ENCODE peak calls at places on chromosomes 11 and 22, in seven cellular contexts. J is stomach, K is OCI-LY7, M is epithelial cell of proximal tubule, S is lower lobe of right lung, O is transverse colon, U is AG09309. T is an unnamed sample.

GRCh38 chr22:50705219-50705691 is 32.6 kb downstream of the SHANK3 start:
- DNase-seq in M (no peak), K (no peak), U (no peak), J (peak), O (no peak), S (peak), T (no peak)

GRCh38 chr22:36116127-36116526 is 44.4 kb downstream of the APOL3 start:
- DNase-seq in J (no peak), M (no peak), S (no peak), K (no peak), O (no peak), U (no peak), T (no peak)

GRCh38 chr22:38788846-38789245 is 5.1 kb downstream of the DNAL4 start:
- DNase-seq in O (no peak), J (no peak), S (no peak), M (no peak), K (no peak), U (no peak), T (no peak)

GRCh38 chr22:45468872-45469572 is 33.7 kb upstream of the FBLN1 start:
- DNase-seq in J (no peak), S (no peak), U (no peak), K (no peak), O (no peak), M (peak), T (peak)

GRCh38 chr11:27700351-27701261 is at the start of gene BDNF:
- DNase-seq in U (no peak), K (no peak), J (no peak), M (no peak), O (peak), S (no peak), T (peak)

GRCh38 chr22:42190274-42190673 is 59.7 kb upstream of the CYP2D6 start:
- DNase-seq in K (no peak), S (no peak), M (no peak), U (no peak), O (no peak), J (no peak), T (no peak)

GRCh38 chr11:94183886-94184264 is 55.2 kb downstream of the PANX1 start:
- DNase-seq in S (peak), O (peak), J (peak), U (no peak), K (peak), M (no peak), T (peak)

GRCh38 chr11:3161309-3161708 is 3.8 kb downstream of the OSBPL5 start:
- DNase-seq in O (peak), S (peak), J (no peak), U (no peak), M (no peak), K (no peak), T (peak)

GRCh38 chr22:27377901-27378300 is 423.7 kb downstream of the MN1 start:
- DNase-seq in S (no peak), O (peak), M (no peak), U (no peak), J (peak), K (peak), T (no peak)

GRCh38 chr11:67437082-67437821 is at the start of gene PTPRCAP:
- DNase-seq in S (no peak), M (no peak), J (peak), U (no peak), O (peak), K (peak), T (no peak)

GRCh38 chr11:26844963-26845362 is 123.1 kb upstream of the SLC5A12 start:
- DNase-seq in M (no peak), K (no peak), J (no peak), S (no peak), U (no peak), O (no peak), T (peak)

GRCh38 chr22:36585841-36586240 is 56.9 kb upstream of the EIF3D start:
- DNase-seq in S (no peak), O (no peak), K (no peak), M (no peak), J (no peak), U (no peak), T (peak)

GRCh38 chr22:49237279-49237678 is 590.4 kb downstream of the BRD1 start:
- DNase-seq in S (no peak), K (no peak), U (no peak), J (no peak), M (no peak), O (no peak), T (no peak)

GRCh38 chr22:36104988-36105387 is 55.6 kb downstream of the APOL3 start:
- DNase-seq in J (no peak), M (no peak), K (no peak), O (no peak), S (peak), U (no peak), T (peak)

GRCh38 chr11:134913391-134913790 is 501.3 kb upstream of the B3GAT1 start:
- DNase-seq in U (no peak), K (no peak), O (no peak), S (no peak), J (no peak), M (no peak), T (no peak)

GRCh38 chr11:67034350-67034749 is 11.4 kb downstream of the SYT12 start:
- DNase-seq in M (no peak), K (no peak), S (no peak), U (no peak), J (no peak), O (no peak), T (no peak)

GRCh38 chr22:30867746-30868662 is 100.6 kb downstream of the MORC2 start:
- DNase-seq in K (no peak), S (peak), O (peak), M (no peak), U (no peak), J (no peak), T (no peak)

GRCh38 chr11:110376711-110377324 is 52.9 kb upstream of the FDX1 start:
- DNase-seq in K (peak), J (peak), O (peak), M (peak), U (peak), S (peak), T (peak)

GRCh38 chr22:23533328-23533762 is 46.7 kb downstream of the IGLL1 start:
- DNase-seq in K (peak), O (no peak), S (peak), U (no peak), M (no peak), J (no peak), T (peak)

GRCh38 chr11:14969922-14970323 is 2.2 kb downstream of the CALCA start:
- DNase-seq in O (peak), M (no peak), J (peak), S (no peak), U (no peak), K (peak), T (peak)

GRCh38 chr22:38080847-38081635 is 2.9 kb downstream of the SLC16A8 start:
- DNase-seq in K (no peak), M (no peak), U (no peak), O (peak), J (peak), S (peak), T (peak)

GRCh38 chr22:41052661-41053490 is 39.5 kb upstream of the EP300 start:
- DNase-seq in J (no peak), S (no peak), U (peak), K (no peak), O (no peak), M (peak), T (peak)

GRCh38 chr11:58711832-58712231 is 19.9 kb downstream of the GLYAT start:
- DNase-seq in O (no peak), U (no peak), K (no peak), J (no peak), M (no peak), S (no peak), T (no peak)

GRCh38 chr11:88252208-88252607 is 77.0 kb upstream of the RAB38 start:
- DNase-seq in O (no peak), S (no peak), J (no peak), U (no peak), M (no peak), K (no peak), T (no peak)

GRCh38 chr22:44823396-44823795 is 71.0 kb downstream of the ARHGAP8 start:
- DNase-seq in S (no peak), O (no peak), K (no peak), U (no peak), J (no peak), M (no peak), T (no peak)

GRCh38 chr11:125070699-125071254 is 7.7 kb downstream of the SLC37A2 start:
- DNase-seq in M (peak), S (peak), U (no peak), O (peak), J (peak), K (peak), T (peak)

GRCh38 chr11:93143186-93143585 is 54.6 kb downstream of the SLC36A4 start:
- DNase-seq in J (no peak), S (no peak), U (no peak), O (no peak), M (no peak), K (no peak), T (peak)

GRCh38 chr11:10451399-10452116 is 3.5 kb upstream of the AMPD3 start:
- DNase-seq in O (no peak), K (peak), S (no peak), J (no peak), U (no peak), M (no peak), T (no peak)

GRCh38 chr11:27934830-27935145 is 173.2 kb downstream of the KIF18A start:
- DNase-seq in M (peak), O (no peak), K (no peak), U (peak), S (no peak), J (no peak), T (peak)

GRCh38 chr11:72511393-72512047 is 77.2 kb upstream of the CLPB start:
- DNase-seq in J (no peak), K (no peak), S (no peak), M (peak), U (no peak), O (no peak), T (no peak)

GRCh38 chr11:129705341-129705740 is 110.3 kb upstream of the TMEM45B start:
- DNase-seq in S (no peak), U (no peak), K (no peak), J (peak), O (no peak), M (no peak), T (no peak)

GRCh38 chr22:17773606-17774205 is 563 bp downstream of the BID start:
- DNase-seq in O (peak), M (no peak), S (peak), J (peak), U (no peak), K (peak), T (peak)

GRCh38 chr22:48049116-48049515 is 1286.7 kb downstream of the TBC1D22A start:
- DNase-seq in K (no peak), J (no peak), S (no peak), U (no peak), O (no peak), M (no peak), T (no peak)

GRCh38 chr11:27718853-27719574 is 18.8 kb upstream of the BDNF start:
- DNase-seq in O (peak), K (no peak), S (no peak), M (no peak), J (no peak), U (no peak), T (peak)

DNA sequence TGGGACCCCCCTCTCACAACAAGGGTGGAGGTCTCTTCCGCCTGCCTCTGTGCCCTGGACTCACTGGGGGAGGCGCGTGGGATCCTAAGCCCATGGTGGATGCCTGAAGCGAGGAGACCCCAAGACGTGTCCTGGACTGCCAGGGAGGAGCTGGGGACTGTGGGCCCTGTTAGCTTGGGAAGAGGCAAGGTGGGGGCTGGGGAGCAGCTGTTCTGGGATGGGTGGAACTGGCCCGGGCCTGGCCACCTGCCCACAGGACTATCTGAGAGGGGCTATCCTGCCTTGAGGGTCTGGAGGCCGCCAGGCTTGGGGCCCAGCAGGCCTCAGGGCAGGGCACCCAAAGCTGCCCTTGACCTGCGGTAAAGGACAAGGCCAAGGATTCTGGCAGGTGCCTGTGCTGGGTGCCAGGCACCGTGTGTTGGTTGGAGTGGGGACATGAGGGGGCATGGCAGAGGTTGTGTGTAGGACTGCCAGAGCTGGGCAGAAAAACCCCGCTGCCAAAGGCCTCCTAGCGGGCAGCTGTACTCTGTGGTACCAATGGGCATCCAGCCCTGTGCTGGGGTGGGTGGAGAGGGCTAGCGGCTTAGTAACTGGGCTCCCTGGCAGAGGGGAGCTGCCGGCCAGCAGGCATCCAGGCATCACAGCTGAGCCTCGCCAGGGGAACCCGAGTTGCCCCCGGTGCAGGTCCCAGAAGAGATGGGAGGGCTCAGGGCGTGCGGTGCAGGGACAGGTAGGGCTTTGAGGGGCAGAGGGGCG is 670 bp downstream of the LSP1 start:
- DNase-seq in S (no peak), K (peak), U (no peak), J (no peak), M (no peak), O (no peak), T (no peak)
- H3K4me3 ChIP-seq in S (peak), K (peak), U (no peak), J (peak), M (no peak), O (peak), T (no peak)

DNA sequence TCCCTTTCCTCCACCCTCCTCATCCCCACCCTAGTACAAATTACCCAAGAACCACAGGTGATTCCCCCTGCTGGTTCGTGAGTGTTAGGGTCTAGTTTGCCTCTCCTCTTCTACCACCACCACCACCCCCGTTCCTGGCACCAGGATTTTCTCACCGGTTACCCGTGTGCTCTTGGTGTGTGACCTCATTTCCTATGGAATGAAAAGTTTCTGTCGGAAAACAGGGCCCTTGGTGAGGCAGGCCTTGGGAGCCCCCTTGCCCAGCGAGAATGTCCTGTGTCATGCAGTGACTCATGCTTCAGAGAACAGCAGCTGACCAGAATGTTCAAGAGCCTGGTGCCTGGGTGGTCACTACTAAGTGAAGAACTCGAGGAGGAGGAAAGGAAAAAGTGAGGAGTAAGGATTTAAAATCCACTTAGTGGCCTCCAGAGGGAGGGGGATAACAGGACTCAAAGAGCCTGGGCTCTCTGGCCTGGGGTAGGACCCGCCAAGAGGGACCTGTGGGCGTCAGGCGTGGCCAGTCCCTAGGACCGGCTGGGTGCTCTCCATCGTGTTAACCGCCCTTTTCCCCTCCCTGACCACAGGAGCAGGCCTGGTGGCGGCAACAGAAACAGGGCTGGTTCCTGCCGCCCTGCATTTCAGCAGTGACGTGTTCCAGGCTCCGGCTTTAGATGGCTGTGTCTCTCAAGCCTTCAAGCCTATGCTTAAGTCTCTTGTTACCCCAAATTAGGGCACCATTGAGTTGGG is 30.2 kb downstream of the C22orf31 start:
- DNase-seq in K (no peak), M (peak), S (peak), U (peak), J (peak), O (peak), T (peak)
- H3K4me3 ChIP-seq in K (no peak), M (peak), S (peak), U (peak), J (peak), O (peak), T (peak)

GRCh38 chr11:120295110-120295509 is 30.0 kb upstream of the TLCD5 start:
- DNase-seq in M (no peak), S (no peak), K (no peak), O (peak), U (no peak), J (peak), T (no peak)
- H3K4me3 ChIP-seq in M (no peak), S (no peak), K (no peak), O (no peak), U (no peak), J (no peak), T (no peak)

GRCh38 chr11:34546511-34547206 is 33.1 kb upstream of the ELF5 start:
- DNase-seq in U (no peak), O (no peak), K (no peak), S (no peak), M (no peak), J (no peak), T (no peak)

GRCh38 chr11:34552270-34552669 is 38.7 kb upstream of the ELF5 start:
- DNase-seq in K (no peak), M (no peak), J (no peak), S (peak), O (no peak), U (no peak), T (no peak)

GRCh38 chr11:34549271-34549670 is 35.7 kb upstream of the ELF5 start:
- DNase-seq in M (peak), K (no peak), U (no peak), J (no peak), O (no peak), S (no peak), T (no peak)

GRCh38 chr11:34548278-34548677 is 34.7 kb upstream of the ELF5 start:
- DNase-seq in M (no peak), U (no peak), O (no peak), S (no peak), J (no peak), K (no peak), T (no peak)
- H3K4me3 ChIP-seq in M (no peak), U (no peak), O (no peak), S (no peak), J (no peak), K (no peak), T (no peak)

DNA sequence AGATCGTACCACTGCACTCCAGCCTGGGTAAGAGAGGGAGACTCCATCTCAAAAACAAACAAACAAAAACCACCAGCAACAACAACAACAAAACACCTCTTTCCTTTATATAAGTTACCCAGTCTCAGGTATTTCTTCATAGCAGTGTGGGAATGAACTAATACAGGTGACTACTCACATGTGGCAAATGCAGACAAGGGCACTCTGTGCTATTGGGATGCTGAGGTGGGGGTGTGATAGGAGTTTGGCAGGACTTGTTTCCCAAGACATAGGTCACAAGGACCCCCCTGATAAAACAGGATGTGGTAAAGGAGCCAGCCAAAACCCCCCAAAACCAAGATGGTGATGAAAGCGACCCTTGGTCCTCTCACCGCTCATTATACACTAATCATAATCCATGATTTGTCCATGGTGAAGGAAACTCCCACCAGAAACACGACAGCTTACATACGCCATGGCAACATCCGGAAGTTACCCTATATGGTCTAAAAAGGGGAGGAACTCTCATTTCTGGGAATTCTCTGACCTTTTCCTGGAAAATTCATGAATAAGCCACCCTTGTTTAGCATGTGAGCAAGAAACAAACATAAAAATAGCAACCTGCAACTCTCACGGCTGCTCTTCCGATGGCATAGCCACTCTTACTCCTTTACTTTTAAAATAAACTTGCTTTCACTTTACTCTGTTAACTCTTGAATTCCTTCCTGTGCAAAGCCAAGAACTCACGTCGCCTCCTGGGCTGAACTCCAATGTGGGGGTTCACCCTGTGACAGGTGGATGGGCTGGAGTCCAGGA is 18.8 kb upstream of the INCENP start:
- DNase-seq in U (peak), S (no peak), O (no peak), M (peak), J (no peak), K (no peak), T (peak)
- H3K4me3 ChIP-seq in U (peak), S (peak), O (peak), M (no peak), J (peak), K (no peak), T (peak)

GRCh38 chr11:19433791-19434190 is 193.0 kb upstream of the E2F8 start:
- DNase-seq in M (no peak), U (no peak), O (no peak), J (no peak), K (peak), S (no peak), T (no peak)
- H3K4me3 ChIP-seq in M (no peak), U (no peak), O (no peak), J (no peak), K (peak), S (no peak), T (no peak)

DNA sequence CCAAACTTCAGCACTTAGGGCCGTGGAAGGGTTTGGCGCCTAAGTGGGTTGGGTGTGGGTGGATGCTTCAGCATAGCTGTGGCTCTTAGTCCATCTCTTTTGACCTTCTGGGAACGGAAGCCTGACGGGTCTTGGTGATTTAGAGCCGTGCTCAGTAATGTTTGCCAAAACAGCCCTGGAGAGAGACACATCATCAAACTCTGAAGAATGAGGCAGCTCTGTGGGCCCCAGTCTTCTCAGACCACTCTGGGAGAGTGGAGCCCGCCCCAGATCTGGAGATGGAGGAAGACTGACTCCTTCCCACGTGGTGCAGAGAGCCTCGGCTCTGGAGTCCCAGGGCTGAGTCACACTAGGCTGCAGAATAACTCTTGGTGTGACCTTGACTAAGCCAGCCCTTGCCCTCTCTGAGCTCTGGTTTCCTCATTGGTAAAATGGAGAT is 168.9 kb downstream of the C11orf91 start:
- DNase-seq in J (no peak), K (no peak), O (no peak), U (peak), M (no peak), S (no peak), T (peak)
- H3K4me3 ChIP-seq in J (no peak), K (no peak), O (no peak), U (no peak), M (no peak), S (no peak), T (no peak)

GRCh38 chr11:64711944-64712306 is 11.1 kb downstream of the NRXN2 start:
- DNase-seq in M (no peak), S (no peak), U (no peak), J (no peak), O (no peak), K (no peak), T (no peak)

GRCh38 chr11:64710418-64711137 is 12.4 kb downstream of the NRXN2 start:
- DNase-seq in U (no peak), M (no peak), O (no peak), J (no peak), S (no peak), K (no peak), T (peak)

GRCh38 chr11:64712430-64713030 is 10.5 kb downstream of the NRXN2 start:
- DNase-seq in M (no peak), U (no peak), J (no peak), K (no peak), S (no peak), O (no peak), T (no peak)

GRCh38 chr11:64713031-64713780 is 9.8 kb downstream of the NRXN2 start:
- DNase-seq in O (peak), K (no peak), M (no peak), U (no peak), S (peak), J (peak), T (peak)

GRCh38 chr11:64711138-64711943 is 11.7 kb downstream of the NRXN2 start:
- DNase-seq in S (no peak), U (no peak), J (no peak), O (no peak), K (no peak), M (no peak), T (no peak)
- H3K4me3 ChIP-seq in S (no peak), U (no peak), J (no peak), O (no peak), K (no peak), M (no peak), T (no peak)

T was measured in foreskin fibroblast.